ENCODE peak calls at places on chromosomes 7 and 10, in eight cellular contexts. One of them, this sample, is unnamed.

GRCh38 chr7:21617916-21618390 is 75.1 kb downstream of the DNAH11 start:
- DNase-seq in small intestine: no peak
- DNase-seq in kidney epithelial cell: no peak
- DNase-seq in NCI-H510A treated with DMSO at 0.1 percent for 48 hours: no peak
- DNase-seq in body of pancreas: peak; percentile 42
- DNase-seq in activated CD4-positive, alpha-beta T cell treated with anti-CD3 and anti-CD28 coated beads for 48 hours: no peak
- DNase-seq in NCI-H1694 treated with DMSO at 0.1 percent for 48 hours: no peak
- DNase-seq in activated CD4-positive, CD25-positive, alpha-beta regulatory T cell: no peak
- DNase-seq in this sample: no peak

GRCh38 chr7:80699030-80699638 is 60.7 kb downstream of the CD36 start:
- DNase-seq in NCI-H510A treated with DMSO at 0.1 percent for 48 hours: peak; percentile 41
- DNase-seq in body of pancreas: no peak
- DNase-seq in NCI-H1694 treated with DMSO at 0.1 percent for 48 hours: peak; percentile 67
- DNase-seq in activated CD4-positive, CD25-positive, alpha-beta regulatory T cell: no peak
- DNase-seq in kidney epithelial cell: no peak
- DNase-seq in activated CD4-positive, alpha-beta T cell treated with anti-CD3 and anti-CD28 coated beads for 48 hours: no peak
- DNase-seq in small intestine: peak; percentile 65
- DNase-seq in this sample: peak; percentile 33

GRCh38 chr10:43407148-43407575 is 1.8 kb downstream of the HNRNPF start:
- DNase-seq in body of pancreas: peak; percentile 58
- DNase-seq in NCI-H510A treated with DMSO at 0.1 percent for 48 hours: no peak
- DNase-seq in activated CD4-positive, CD25-positive, alpha-beta regulatory T cell: peak; percentile 40
- DNase-seq in activated CD4-positive, alpha-beta T cell treated with anti-CD3 and anti-CD28 coated beads for 48 hours: peak; percentile 71
- DNase-seq in NCI-H1694 treated with DMSO at 0.1 percent for 48 hours: no peak
- DNase-seq in small intestine: peak; percentile 64
- DNase-seq in kidney epithelial cell: no peak
- DNase-seq in this sample: peak; percentile 26

GRCh38 chr7:105354383-105354782 is 34.3 kb downstream of the SRPK2 start:
- DNase-seq in activated CD4-positive, CD25-positive, alpha-beta regulatory T cell: no peak
- DNase-seq in kidney epithelial cell: peak; percentile 9
- DNase-seq in body of pancreas: no peak
- DNase-seq in NCI-H510A treated with DMSO at 0.1 percent for 48 hours: no peak
- DNase-seq in small intestine: no peak
- DNase-seq in NCI-H1694 treated with DMSO at 0.1 percent for 48 hours: no peak
- DNase-seq in activated CD4-positive, alpha-beta T cell treated with anti-CD3 and anti-CD28 coated beads for 48 hours: peak; percentile 18
- DNase-seq in this sample: no peak

GRCh38 chr7:152643979-152644559 is 31.9 kb downstream of the XRCC2 start:
- DNase-seq in NCI-H510A treated with DMSO at 0.1 percent for 48 hours: no peak
- DNase-seq in NCI-H1694 treated with DMSO at 0.1 percent for 48 hours: no peak
- DNase-seq in body of pancreas: no peak
- DNase-seq in kidney epithelial cell: no peak
- DNase-seq in small intestine: no peak
- DNase-seq in activated CD4-positive, CD25-positive, alpha-beta regulatory T cell: no peak
- DNase-seq in activated CD4-positive, alpha-beta T cell treated with anti-CD3 and anti-CD28 coated beads for 48 hours: no peak
- DNase-seq in this sample: no peak

GRCh38 chr7:151139071-151139521 is 28.4 kb downstream of the GBX1 start:
- DNase-seq in body of pancreas: no peak
- DNase-seq in activated CD4-positive, alpha-beta T cell treated with anti-CD3 and anti-CD28 coated beads for 48 hours: no peak
- DNase-seq in kidney epithelial cell: no peak
- DNase-seq in NCI-H510A treated with DMSO at 0.1 percent for 48 hours: no peak
- DNase-seq in activated CD4-positive, CD25-positive, alpha-beta regulatory T cell: no peak
- DNase-seq in small intestine: no peak
- DNase-seq in NCI-H1694 treated with DMSO at 0.1 percent for 48 hours: no peak
- DNase-seq in this sample: no peak

GRCh38 chr7:30800785-30801252 is 29.6 kb downstream of the MINDY4 start:
- DNase-seq in NCI-H1694 treated with DMSO at 0.1 percent for 48 hours: peak; percentile 79
- DNase-seq in small intestine: peak; percentile 78
- DNase-seq in activated CD4-positive, alpha-beta T cell treated with anti-CD3 and anti-CD28 coated beads for 48 hours: peak; percentile 28
- DNase-seq in activated CD4-positive, CD25-positive, alpha-beta regulatory T cell: no peak
- DNase-seq in kidney epithelial cell: no peak
- DNase-seq in NCI-H510A treated with DMSO at 0.1 percent for 48 hours: peak; percentile 55
- DNase-seq in body of pancreas: peak; percentile 75
- DNase-seq in this sample: peak; percentile 70

GRCh38 chr10:110013615-110014293 is 6.0 kb downstream of the ADD3 start:
- DNase-seq in body of pancreas: no peak
- DNase-seq in activated CD4-positive, alpha-beta T cell treated with anti-CD3 and anti-CD28 coated beads for 48 hours: no peak
- DNase-seq in NCI-H510A treated with DMSO at 0.1 percent for 48 hours: no peak
- DNase-seq in kidney epithelial cell: peak; percentile 52
- DNase-seq in small intestine: no peak
- DNase-seq in NCI-H1694 treated with DMSO at 0.1 percent for 48 hours: no peak
- DNase-seq in activated CD4-positive, CD25-positive, alpha-beta regulatory T cell: no peak
- DNase-seq in this sample: no peak

GRCh38 chr10:77360121-77360520 is 277.5 kb downstream of the KCNMA1 start:
- DNase-seq in activated CD4-positive, alpha-beta T cell treated with anti-CD3 and anti-CD28 coated beads for 48 hours: no peak
- DNase-seq in kidney epithelial cell: no peak
- DNase-seq in body of pancreas: no peak
- DNase-seq in activated CD4-positive, CD25-positive, alpha-beta regulatory T cell: no peak
- DNase-seq in NCI-H1694 treated with DMSO at 0.1 percent for 48 hours: peak; percentile 5
- DNase-seq in NCI-H510A treated with DMSO at 0.1 percent for 48 hours: no peak
- DNase-seq in small intestine: no peak
- DNase-seq in this sample: no peak

GRCh38 chr10:91034494-91035157 is 113.7 kb upstream of the ANKRD1 start:
- DNase-seq in NCI-H510A treated with DMSO at 0.1 percent for 48 hours: no peak
- DNase-seq in kidney epithelial cell: peak; percentile 25
- DNase-seq in NCI-H1694 treated with DMSO at 0.1 percent for 48 hours: peak; percentile 12
- DNase-seq in small intestine: no peak
- DNase-seq in activated CD4-positive, CD25-positive, alpha-beta regulatory T cell: no peak
- DNase-seq in body of pancreas: peak; percentile 51
- DNase-seq in activated CD4-positive, alpha-beta T cell treated with anti-CD3 and anti-CD28 coated beads for 48 hours: no peak
- DNase-seq in this sample: no peak

GRCh38 chr7:98826400-98826799 is 43.4 kb downstream of the TMEM130 start:
- DNase-seq in NCI-H510A treated with DMSO at 0.1 percent for 48 hours: no peak
- DNase-seq in body of pancreas: no peak
- DNase-seq in kidney epithelial cell: no peak
- DNase-seq in NCI-H1694 treated with DMSO at 0.1 percent for 48 hours: peak; percentile 90
- DNase-seq in activated CD4-positive, alpha-beta T cell treated with anti-CD3 and anti-CD28 coated beads for 48 hours: no peak
- DNase-seq in activated CD4-positive, CD25-positive, alpha-beta regulatory T cell: no peak
- DNase-seq in small intestine: no peak
- DNase-seq in this sample: no peak

GRCh38 chr7:103134866-103135554 is 13.9 kb downstream of the NAPEPLD start:
- DNase-seq in activated CD4-positive, alpha-beta T cell treated with anti-CD3 and anti-CD28 coated beads for 48 hours: no peak
- DNase-seq in kidney epithelial cell: no peak
- DNase-seq in NCI-H510A treated with DMSO at 0.1 percent for 48 hours: no peak
- DNase-seq in small intestine: no peak
- DNase-seq in body of pancreas: no peak
- DNase-seq in NCI-H1694 treated with DMSO at 0.1 percent for 48 hours: no peak
- DNase-seq in activated CD4-positive, CD25-positive, alpha-beta regulatory T cell: no peak
- DNase-seq in this sample: no peak

GRCh38 chr10:121112618-121113384 is 261.6 kb downstream of the WDR11 start:
- DNase-seq in NCI-H510A treated with DMSO at 0.1 percent for 48 hours: peak; percentile 1
- DNase-seq in small intestine: no peak
- DNase-seq in activated CD4-positive, alpha-beta T cell treated with anti-CD3 and anti-CD28 coated beads for 48 hours: no peak
- DNase-seq in activated CD4-positive, CD25-positive, alpha-beta regulatory T cell: no peak
- DNase-seq in body of pancreas: no peak
- DNase-seq in kidney epithelial cell: no peak
- DNase-seq in NCI-H1694 treated with DMSO at 0.1 percent for 48 hours: no peak
- DNase-seq in this sample: no peak

GRCh38 chr10:8618834-8619233 is 564.3 kb downstream of the GATA3 start:
- DNase-seq in small intestine: no peak
- DNase-seq in activated CD4-positive, alpha-beta T cell treated with anti-CD3 and anti-CD28 coated beads for 48 hours: no peak
- DNase-seq in NCI-H510A treated with DMSO at 0.1 percent for 48 hours: no peak
- DNase-seq in NCI-H1694 treated with DMSO at 0.1 percent for 48 hours: no peak
- DNase-seq in body of pancreas: no peak
- DNase-seq in activated CD4-positive, CD25-positive, alpha-beta regulatory T cell: no peak
- DNase-seq in kidney epithelial cell: no peak
- DNase-seq in this sample: no peak

GRCh38 chr7:33471636-33472242 is 342.4 kb downstream of the BBS9 start:
- DNase-seq in activated CD4-positive, alpha-beta T cell treated with anti-CD3 and anti-CD28 coated beads for 48 hours: no peak
- DNase-seq in NCI-H510A treated with DMSO at 0.1 percent for 48 hours: no peak
- DNase-seq in small intestine: no peak
- DNase-seq in body of pancreas: no peak
- DNase-seq in kidney epithelial cell: no peak
- DNase-seq in NCI-H1694 treated with DMSO at 0.1 percent for 48 hours: no peak
- DNase-seq in activated CD4-positive, CD25-positive, alpha-beta regulatory T cell: no peak
- DNase-seq in this sample: no peak

GRCh38 chr10:133474027-133474426 is 20.3 kb downstream of the SCART1 start:
- DNase-seq in body of pancreas: no peak
- DNase-seq in kidney epithelial cell: no peak
- DNase-seq in NCI-H1694 treated with DMSO at 0.1 percent for 48 hours: no peak
- DNase-seq in NCI-H510A treated with DMSO at 0.1 percent for 48 hours: no peak
- DNase-seq in activated CD4-positive, CD25-positive, alpha-beta regulatory T cell: no peak
- DNase-seq in activated CD4-positive, alpha-beta T cell treated with anti-CD3 and anti-CD28 coated beads for 48 hours: no peak
- DNase-seq in small intestine: no peak
- DNase-seq in this sample: no peak

GRCh38 chr7:24715661-24716479 is 41.4 kb downstream of the GSDME start:
- DNase-seq in body of pancreas: no peak
- DNase-seq in NCI-H510A treated with DMSO at 0.1 percent for 48 hours: no peak
- DNase-seq in NCI-H1694 treated with DMSO at 0.1 percent for 48 hours: no peak
- DNase-seq in activated CD4-positive, alpha-beta T cell treated with anti-CD3 and anti-CD28 coated beads for 48 hours: no peak
- DNase-seq in small intestine: peak; percentile 39
- DNase-seq in activated CD4-positive, CD25-positive, alpha-beta regulatory T cell: no peak
- DNase-seq in kidney epithelial cell: no peak
- DNase-seq in this sample: peak; percentile 65

GRCh38 chr10:5968681-5969453 is 8.5 kb downstream of the IL15RA start:
- DNase-seq in NCI-H1694 treated with DMSO at 0.1 percent for 48 hours: no peak
- DNase-seq in kidney epithelial cell: no peak
- DNase-seq in body of pancreas: peak; percentile 37
- DNase-seq in activated CD4-positive, alpha-beta T cell treated with anti-CD3 and anti-CD28 coated beads for 48 hours: no peak
- DNase-seq in activated CD4-positive, CD25-positive, alpha-beta regulatory T cell: no peak
- DNase-seq in small intestine: peak; percentile 43
- DNase-seq in NCI-H510A treated with DMSO at 0.1 percent for 48 hours: no peak
- DNase-seq in this sample: no peak

GRCh38 chr7:87658553-87658952 is 30.4 kb downstream of the RUNDC3B start:
- DNase-seq in body of pancreas: no peak
- DNase-seq in activated CD4-positive, alpha-beta T cell treated with anti-CD3 and anti-CD28 coated beads for 48 hours: no peak
- DNase-seq in activated CD4-positive, CD25-positive, alpha-beta regulatory T cell: no peak
- DNase-seq in kidney epithelial cell: no peak
- DNase-seq in NCI-H1694 treated with DMSO at 0.1 percent for 48 hours: no peak
- DNase-seq in NCI-H510A treated with DMSO at 0.1 percent for 48 hours: no peak
- DNase-seq in small intestine: no peak
- DNase-seq in this sample: no peak

GRCh38 chr10:9296206-9296605 is 1241.7 kb downstream of the GATA3 start:
- DNase-seq in activated CD4-positive, alpha-beta T cell treated with anti-CD3 and anti-CD28 coated beads for 48 hours: no peak
- DNase-seq in activated CD4-positive, CD25-positive, alpha-beta regulatory T cell: no peak
- DNase-seq in small intestine: no peak
- DNase-seq in NCI-H1694 treated with DMSO at 0.1 percent for 48 hours: no peak
- DNase-seq in NCI-H510A treated with DMSO at 0.1 percent for 48 hours: no peak
- DNase-seq in body of pancreas: no peak
- DNase-seq in kidney epithelial cell: no peak
- DNase-seq in this sample: no peak

GRCh38 chr7:27094304-27095049 is 1.3 kb downstream of the HOXA1 start:
- DNase-seq in small intestine: no peak
- DNase-seq in NCI-H510A treated with DMSO at 0.1 percent for 48 hours: no peak
- DNase-seq in activated CD4-positive, CD25-positive, alpha-beta regulatory T cell: no peak
- DNase-seq in NCI-H1694 treated with DMSO at 0.1 percent for 48 hours: no peak
- DNase-seq in body of pancreas: no peak
- DNase-seq in activated CD4-positive, alpha-beta T cell treated with anti-CD3 and anti-CD28 coated beads for 48 hours: no peak
- DNase-seq in kidney epithelial cell: no peak
- DNase-seq in this sample: no peak

GRCh38 chr7:75715864-75716263 is 22.9 kb downstream of the HIP1 start:
- DNase-seq in body of pancreas: no peak
- DNase-seq in small intestine: no peak
- DNase-seq in activated CD4-positive, CD25-positive, alpha-beta regulatory T cell: no peak
- DNase-seq in NCI-H1694 treated with DMSO at 0.1 percent for 48 hours: no peak
- DNase-seq in kidney epithelial cell: no peak
- DNase-seq in activated CD4-positive, alpha-beta T cell treated with anti-CD3 and anti-CD28 coated beads for 48 hours: no peak
- DNase-seq in NCI-H510A treated with DMSO at 0.1 percent for 48 hours: no peak
- DNase-seq in this sample: no peak

GRCh38 chr7:100867040-100867795 is at the start of gene TRIP6:
- DNase-seq in small intestine: peak; percentile 42
- DNase-seq in NCI-H1694 treated with DMSO at 0.1 percent for 48 hours: no peak
- DNase-seq in NCI-H510A treated with DMSO at 0.1 percent for 48 hours: no peak
- DNase-seq in activated CD4-positive, alpha-beta T cell treated with anti-CD3 and anti-CD28 coated beads for 48 hours: peak; percentile 78
- DNase-seq in kidney epithelial cell: no peak
- DNase-seq in activated CD4-positive, CD25-positive, alpha-beta regulatory T cell: peak; percentile 23
- DNase-seq in body of pancreas: peak; percentile 85
- DNase-seq in this sample: no peak